ENCODE peak calls at places on chromosome 11, in five cellular contexts. Z is activated T-helper 1 cell treated with anti-CD3 and anti-CD28 coated beads, Interleukin-12 subunit alpha, Interleukin-12 subunit beta, Interleukin-2, Interleukin-4 antibody, amounts not matched to agents 30 ng/mL and 10 ng/mL and 1 ng/mL, durations not matched to agents 14 hours and 24 hours and 36 hours; P is activated T-cell treated with anti-CD3 and anti-CD28 coated beads for 48 hours; K is HTR-8/SVneo; X is activated naive CD4-positive, alpha-beta T cell treated with anti-CD3 and anti-CD28 coated beads, Interleukin-2, amount 50 U/mL, for 16 hours. O is an unnamed sample.

GRCh38 chr11:114122668-114123067 is 63.2 kb downstream of the ZBTB16 start:
- DNase-seq in K (no peak), X (no peak), P (no peak), Z (no peak), O (no peak)

GRCh38 chr11:1719781-1720180 is 22.8 kb downstream of the KRTAP5-6 start:
- DNase-seq in P (no peak), X (no peak), Z (no peak), K (no peak), O (no peak)

GRCh38 chr11:59901306-59901705 is 22.7 kb downstream of the OOSP3 start:
- DNase-seq in K (no peak), P (no peak), X (no peak), Z (no peak), O (no peak)

GRCh38 chr11:117226388-117227385 is 5.2 kb downstream of the PCSK7 start:
- DNase-seq in X (no peak), Z (peak; percentile 14), P (no peak), K (peak; percentile 81), O (peak; percentile 67)

GRCh38 chr11:102347526-102348331 is 715 bp downstream of the BIRC2 start:
- DNase-seq in X (no peak), K (no peak), Z (no peak), P (no peak), O (no peak)

GRCh38 chr11:78100276-78101040 is 20.8 kb upstream of the NDUFC2 start:
- DNase-seq in K (no peak), P (no peak), X (no peak), Z (no peak), O (no peak)

GRCh38 chr11:82969811-82970210 is 68.3 kb downstream of the DDIAS start:
- DNase-seq in Z (no peak), X (no peak), P (no peak), K (no peak), O (no peak)

GRCh38 chr11:75107187-75107586 is 10.5 kb upstream of the OR2AT4 start:
- DNase-seq in X (no peak), P (no peak), Z (no peak), K (peak; percentile 65), O (no peak)

GRCh38 chr11:83292709-83293435 is 6.7 kb upstream of the CCDC90B start:
- DNase-seq in P (no peak), X (peak; percentile 25), K (peak; percentile 56), Z (peak; percentile 25), O (no peak)

GRCh38 chr11:3994030-3994640 is 100.5 kb upstream of the RRM1 start:
- DNase-seq in P (no peak), K (peak; percentile 23), Z (no peak), X (no peak), O (no peak)

GRCh38 chr11:46865340-46865739 is 19.3 kb upstream of the CKAP5 start:
- DNase-seq in Z (no peak), K (no peak), X (no peak), P (no peak), O (no peak)